ENCODE peak calls at places on chromosomes 7 and 10, in four cellular contexts. One of them, this sample, is unnamed.

GRCh38 chr7:76515999-76516443 is 5.7 kb downstream of the UPK3B start:
- DNase-seq in NAMALWA: no peak
- DNase-seq in A673: peak
- DNase-seq in BE2C: peak
- DNase-seq in this sample: peak

GRCh38 chr10:78434886-78435285 is 401.2 kb downstream of the RPS24 start:
- DNase-seq in NAMALWA: no peak
- DNase-seq in A673: no peak
- DNase-seq in BE2C: no peak
- DNase-seq in this sample: no peak

GRCh38 chr10:4234661-4235060 is 449.7 kb upstream of the KLF6 start:
- DNase-seq in NAMALWA: peak
- DNase-seq in A673: peak
- DNase-seq in BE2C: no peak
- DNase-seq in this sample: peak

GRCh38 chr7:107690611-107691010 is 30.0 kb downstream of the SLC26A4 start:
- DNase-seq in NAMALWA: no peak
- DNase-seq in A673: no peak
- DNase-seq in BE2C: no peak
- DNase-seq in this sample: no peak

GRCh38 chr7:12401538-12402364 is 1.9 kb downstream of the VWDE start:
- DNase-seq in NAMALWA: no peak
- DNase-seq in A673: no peak
- DNase-seq in BE2C: no peak
- DNase-seq in this sample: no peak

GRCh38 chr10:77042706-77043105 is 594.9 kb downstream of the KCNMA1 start:
- DNase-seq in NAMALWA: no peak
- DNase-seq in A673: no peak
- DNase-seq in BE2C: no peak
- DNase-seq in this sample: no peak

GRCh38 chr7:128425851-128426250 is 16.1 kb upstream of the IMPDH1 start:
- DNase-seq in NAMALWA: peak
- DNase-seq in A673: peak
- DNase-seq in BE2C: peak
- DNase-seq in this sample: peak

GRCh38 chr10:50624154-50624865 is 554 bp upstream of the SGMS1 start:
- DNase-seq in NAMALWA: peak
- DNase-seq in A673: peak
- DNase-seq in BE2C: peak
- DNase-seq in this sample: peak

GRCh38 chr10:13891542-13892431 is 305.0 kb downstream of the PRPF18 start:
- DNase-seq in NAMALWA: no peak
- DNase-seq in A673: peak
- DNase-seq in BE2C: no peak
- DNase-seq in this sample: no peak

GRCh38 chr7:15178065-15178464 is 275.5 kb upstream of the DGKB start:
- DNase-seq in NAMALWA: no peak
- DNase-seq in A673: no peak
- DNase-seq in BE2C: no peak
- DNase-seq in this sample: no peak

GRCh38 chr10:17430647-17431355 is 23.6 kb downstream of the ST8SIA6 start:
- DNase-seq in NAMALWA: peak
- DNase-seq in A673: peak
- DNase-seq in BE2C: peak
- DNase-seq in this sample: peak

GRCh38 chr10:86644412-86645110 is 9.8 kb upstream of the OPN4 start:
- DNase-seq in NAMALWA: no peak
- DNase-seq in A673: peak
- DNase-seq in BE2C: no peak
- DNase-seq in this sample: peak

GRCh38 chr10:4127518-4128315 is 342.7 kb upstream of the KLF6 start:
- DNase-seq in NAMALWA: no peak
- DNase-seq in A673: peak
- DNase-seq in BE2C: no peak
- DNase-seq in this sample: peak

GRCh38 chr7:728602-729001 is 1.5 kb upstream of the PRKAR1B start:
- DNase-seq in NAMALWA: no peak
- DNase-seq in A673: no peak
- DNase-seq in BE2C: no peak
- DNase-seq in this sample: no peak

GRCh38 chr7:81075150-81075549 is 156.3 kb upstream of the SEMA3C start:
- DNase-seq in NAMALWA: no peak
- DNase-seq in A673: no peak
- DNase-seq in BE2C: no peak
- DNase-seq in this sample: no peak

GRCh38 chr7:2729893-2730716 is 42.1 kb downstream of the AMZ1 start:
- DNase-seq in NAMALWA: no peak
- DNase-seq in A673: no peak
- DNase-seq in BE2C: no peak
- DNase-seq in this sample: peak

GRCh38 chr7:30027065-30027456 is 559 bp upstream of the FKBP14 start:
- DNase-seq in NAMALWA: peak
- DNase-seq in A673: no peak
- DNase-seq in BE2C: peak
- DNase-seq in this sample: peak

GRCh38 chr7:135467207-135467711 is 42.6 kb downstream of the CNOT4 start:
- DNase-seq in NAMALWA: no peak
- DNase-seq in A673: no peak
- DNase-seq in BE2C: no peak
- DNase-seq in this sample: no peak

GRCh38 chr10:75211007-75211735 is 575 bp downstream of the VDAC2 start:
- DNase-seq in NAMALWA: peak
- DNase-seq in A673: peak
- DNase-seq in BE2C: peak
- DNase-seq in this sample: peak

GRCh38 chr7:88480901-88481300 is 174.2 kb upstream of the STEAP4 start:
- DNase-seq in NAMALWA: no peak
- DNase-seq in A673: no peak
- DNase-seq in BE2C: no peak
- DNase-seq in this sample: no peak

GRCh38 chr10:12844796-12845524 is 156.6 kb downstream of the CCDC3 start:
- DNase-seq in NAMALWA: no peak
- DNase-seq in A673: peak
- DNase-seq in BE2C: no peak
- DNase-seq in this sample: no peak

GRCh38 chr10:91589015-91589655 is 43.7 kb downstream of the PPP1R3C start:
- DNase-seq in NAMALWA: no peak
- DNase-seq in A673: no peak
- DNase-seq in BE2C: no peak
- DNase-seq in this sample: no peak

GRCh38 chr7:149707448-149707886 is 65.9 kb downstream of the ZNF467 start:
- DNase-seq in NAMALWA: no peak
- DNase-seq in A673: no peak
- DNase-seq in BE2C: no peak
- DNase-seq in this sample: no peak

GRCh38 chr10:65891073-65891981 is 1034.5 kb upstream of the LRRTM3 start:
- DNase-seq in NAMALWA: peak
- DNase-seq in A673: no peak
- DNase-seq in BE2C: no peak
- DNase-seq in this sample: peak

GRCh38 chr10:1652151-1652550 is 85.2 kb downstream of the ADARB2 start:
- DNase-seq in NAMALWA: no peak
- DNase-seq in A673: no peak
- DNase-seq in BE2C: no peak
- DNase-seq in this sample: no peak

GRCh38 chr7:151769189-151769821 is 107.6 kb downstream of the PRKAG2 start:
- DNase-seq in NAMALWA: no peak
- DNase-seq in A673: no peak
- DNase-seq in BE2C: no peak
- DNase-seq in this sample: no peak

GRCh38 chr10:3102721-3103410 is 35.5 kb downstream of the PFKP start:
- DNase-seq in NAMALWA: no peak
- DNase-seq in A673: no peak
- DNase-seq in BE2C: no peak
- DNase-seq in this sample: no peak

GRCh38 chr7:33794419-33794818 is 110.9 kb upstream of the BMPER start:
- DNase-seq in NAMALWA: no peak
- DNase-seq in A673: no peak
- DNase-seq in BE2C: no peak
- DNase-seq in this sample: no peak

GRCh38 chr7:7799138-7799537 is 80.7 kb upstream of the RPA3 start:
- DNase-seq in NAMALWA: no peak
- DNase-seq in A673: no peak
- DNase-seq in BE2C: peak
- DNase-seq in this sample: no peak

GRCh38 chr7:4665661-4666060 is 16.4 kb upstream of the FOXK1 start:
- DNase-seq in NAMALWA: no peak
- DNase-seq in A673: no peak
- DNase-seq in BE2C: no peak
- DNase-seq in this sample: no peak

GRCh38 chr10:32318476-32318896 is 28.5 kb downstream of the EPC1 start:
- DNase-seq in NAMALWA: peak
- DNase-seq in A673: no peak
- DNase-seq in BE2C: no peak
- DNase-seq in this sample: no peak

GRCh38 chr10:46006219-46006618 is 24.2 kb downstream of the NCOA4 start:
- DNase-seq in NAMALWA: no peak
- DNase-seq in A673: peak
- DNase-seq in BE2C: no peak
- DNase-seq in this sample: no peak

GRCh38 chr7:82527831-82528230 is 84.3 kb upstream of the CACNA2D1 start:
- DNase-seq in NAMALWA: no peak
- DNase-seq in A673: no peak
- DNase-seq in BE2C: no peak
- DNase-seq in this sample: no peak

GRCh38 chr10:132493246-132493755 is 44.3 kb upstream of the INPP5A start:
- DNase-seq in NAMALWA: no peak
- DNase-seq in A673: no peak
- DNase-seq in BE2C: no peak
- DNase-seq in this sample: no peak

GRCh38 chr10:3635697-3636096 is 149.3 kb downstream of the KLF6 start:
- DNase-seq in NAMALWA: no peak
- DNase-seq in A673: no peak
- DNase-seq in BE2C: no peak
- DNase-seq in this sample: no peak

GRCh38 chr10:62993121-62993520 is 140.0 kb upstream of the NRBF2 start:
- DNase-seq in NAMALWA: no peak
- DNase-seq in A673: no peak
- DNase-seq in BE2C: no peak
- DNase-seq in this sample: no peak

This sample was measured in Karpas-422.